ENCODE peak calls at places on chromosomes 12 and 14, in eight cellular contexts. E is activated CD4-positive, alpha-beta T cell treated with anti-CD3 and anti-CD28 coated beads for 36 hours; S is amniotic stem cell; U is HCT116; X is T follicular helper cell; R is lung; N is activated CD8-positive, alpha-beta T cell treated with anti-CD3 and anti-CD28 coated beads, Interleukin-2, amount 10 ng/mL, durations not matched to agents 7 days and 5 days; F is cardiac fibroblast. W is an unnamed sample.
A peak's percentile ranks its signal among the peaks of the same experiment; 100 is the strongest.

GRCh38 chr12:51832708-51833107 is 15.8 kb downstream of the FIGNL2 start:
- DNase-seq in U (no peak), X (no peak), F (no peak), E (no peak), R (no peak), S (no peak), N (no peak), W (no peak)

GRCh38 chr12:123062682-123063426 is 82.4 kb downstream of the ARL6IP4 start:
- DNase-seq in N (no peak), F (peak; percentile 63), U (peak; percentile 18), E (peak; percentile 25), X (no peak), R (peak; percentile 50), S (peak; percentile 49), W (no peak)

GRCh38 chr12:113194971-113195391 is 9.5 kb downstream of the RITA1 start:
- DNase-seq in S (no peak), F (peak; percentile 61), X (no peak), U (no peak), R (no peak), N (no peak), E (no peak), W (no peak)

GRCh38 chr14:95573313-95573712 is 38.5 kb downstream of the GLRX5 start:
- DNase-seq in X (no peak), U (no peak), N (no peak), F (no peak), S (no peak), R (no peak), E (no peak), W (no peak)

GRCh38 chr14:104294628-104294982 is 156.2 kb downstream of the KIF26A start:
- DNase-seq in F (no peak), R (no peak), S (no peak), X (no peak), E (no peak), U (no peak), N (no peak), W (no peak)

GRCh38 chr12:1365703-1366102 is 228.7 kb downstream of the FBXL14 start:
- DNase-seq in F (no peak), R (no peak), S (no peak), U (no peak), X (no peak), E (no peak), N (no peak), W (no peak)

GRCh38 chr12:115296613-115297012 is 612.6 kb upstream of the TBX3 start:
- DNase-seq in N (no peak), R (no peak), X (no peak), S (no peak), E (no peak), U (no peak), F (no peak), W (no peak)

GRCh38 chr12:49789992-49790391 is 38.2 kb downstream of the NCKAP5L start:
- DNase-seq in F (no peak), S (no peak), U (no peak), R (no peak), X (no peak), N (no peak), E (no peak), W (no peak)

GRCh38 chr12:91555981-91556380 is 373.4 kb upstream of the DCN start:
- DNase-seq in U (no peak), S (no peak), X (no peak), E (no peak), F (no peak), N (no peak), R (no peak), W (no peak)

GRCh38 chr12:26953447-26953846 is 15.2 kb downstream of the FGFR1OP2 start:
- DNase-seq in N (no peak), S (no peak), R (no peak), X (no peak), F (no peak), U (no peak), E (no peak), W (no peak)

GRCh38 chr14:85439696-85440328 is 90.1 kb upstream of the FLRT2 start:
- DNase-seq in R (no peak), F (peak; percentile 77), S (no peak), E (no peak), N (no peak), U (no peak), X (no peak), W (no peak)

GRCh38 chr14:32049361-32050103 is 27.6 kb upstream of the ARHGAP5 start:
- DNase-seq in F (no peak), X (no peak), S (no peak), R (no peak), E (no peak), U (no peak), N (no peak), W (no peak)

GRCh38 chr12:96466939-96467751 is 22.2 kb upstream of the CFAP54 start:
- DNase-seq in F (no peak), E (no peak), U (no peak), N (no peak), R (no peak), S (no peak), X (no peak), W (no peak)

GRCh38 chr12:53543539-53543938 is 36.3 kb upstream of the NPFF start:
- DNase-seq in R (peak; percentile 56), U (peak; percentile 37), F (peak; percentile 86), S (peak; percentile 59), N (peak; percentile 65), X (peak; percentile 20), E (peak; percentile 79), W (peak; percentile 41)

GRCh38 chr12:132477703-132478432 is 12.1 kb upstream of the FBRSL1 start:
- DNase-seq in R (no peak), F (no peak), N (no peak), S (no peak), E (no peak), U (no peak), X (no peak), W (no peak)

GRCh38 chr12:30047499-30048262 is 263.9 kb upstream of the TMTC1 start:
- DNase-seq in F (peak; percentile 45), N (no peak), E (no peak), U (no peak), S (no peak), X (no peak), R (no peak), W (no peak)

GRCh38 chr12:14769837-14770494 is 33.3 kb downstream of the WBP11 start:
- DNase-seq in S (peak; percentile 64), F (peak; percentile 73), E (peak; percentile 94), U (peak; percentile 56), X (peak; percentile 80), R (peak; percentile 89), N (peak; percentile 91), W (no peak)

GRCh38 chr14:103109789-103110415 is 13.4 kb upstream of the TNFAIP2 start:
- DNase-seq in F (peak; percentile 71), E (no peak), X (no peak), N (no peak), S (no peak), R (no peak), U (peak; percentile 50), W (peak; percentile 65)

GRCh38 chr14:68379510-68380303 is 413.2 kb downstream of the ZFP36L1 start:
- DNase-seq in E (peak; percentile 56), S (no peak), U (no peak), F (no peak), R (no peak), X (peak; percentile 11), N (peak; percentile 59), W (no peak)

GRCh38 chr12:96501139-96501741 is 11.9 kb downstream of the CFAP54 start:
- DNase-seq in X (no peak), S (no peak), U (peak; percentile 70), R (peak; percentile 31), F (peak; percentile 88), E (peak; percentile 47), N (peak; percentile 57), W (no peak)

GRCh38 chr14:100103261-100104005 is 38.2 kb downstream of the EVL start:
- DNase-seq in E (peak; percentile 73), U (no peak), R (no peak), F (peak; percentile 83), N (peak; percentile 43), X (no peak), S (no peak), W (no peak)

GRCh38 chr12:121560392-121561021 is 20.3 kb downstream of the KDM2B start:
- DNase-seq in F (no peak), S (no peak), E (no peak), R (no peak), X (no peak), U (no peak), N (no peak), W (no peak)

GRCh38 chr12:32061033-32061432 is 45.6 kb upstream of the BICD1 start:
- DNase-seq in U (no peak), X (no peak), N (no peak), F (no peak), S (no peak), R (no peak), E (no peak), W (no peak)

GRCh38 chr12:40672650-40673319 is 19.5 kb upstream of the CNTN1 start:
- DNase-seq in X (no peak), U (no peak), E (no peak), S (no peak), R (no peak), N (no peak), F (no peak), W (no peak)

GRCh38 chr14:67428501-67429031 is 16.6 kb upstream of the PLEK2 start:
- DNase-seq in N (no peak), S (no peak), E (no peak), F (peak; percentile 62), U (no peak), X (no peak), R (no peak), W (peak; percentile 27)

GRCh38 chr12:93200291-93200917 is 177.3 kb upstream of the NUDT4 start:
- DNase-seq in X (no peak), N (no peak), R (no peak), E (no peak), S (no peak), U (no peak), F (peak; percentile 33), W (no peak)

GRCh38 chr12:3123729-3124128 is 46.5 kb downstream of the TSPAN9 start:
- DNase-seq in X (no peak), S (no peak), U (no peak), R (no peak), N (no peak), E (no peak), F (peak; percentile 22), W (no peak)

GRCh38 chr12:51823875-51824565 is 24.5 kb downstream of the FIGNL2 start:
- DNase-seq in R (no peak), U (peak; percentile 59), E (peak; percentile 55), S (peak; percentile 43), F (peak; percentile 76), X (no peak), N (peak; percentile 41), W (peak; percentile 24)

GRCh38 chr12:16118586-16118985 is 158.9 kb downstream of the SLC15A5 start:
- DNase-seq in R (no peak), S (no peak), U (no peak), F (peak; percentile 26), X (no peak), N (no peak), E (no peak), W (no peak)

GRCh38 chr12:46332260-46332659 is 40.3 kb downstream of the SLC38A2 start:
- DNase-seq in F (peak; percentile 36), S (no peak), E (no peak), X (no peak), U (no peak), N (no peak), R (no peak), W (no peak)

GRCh38 chr14:21084988-21085853 is 13.2 kb downstream of the ZNF219 start:
- DNase-seq in X (no peak), S (peak; percentile 70), R (peak; percentile 59), F (no peak), N (no peak), E (no peak), U (no peak), W (no peak)